ENCODE peak calls at places on chromosomes 3 and 15, in six cellular contexts. One of them, this sample, is unnamed.

GRCh38 chr3:115165701-115166100 is 18.6 kb upstream of the ZBTB20 start:
- DNase-seq in fibroblast of mammary gland: no peak
- DNase-seq in GM13976: no peak
- DNase-seq in psoas muscle: no peak
- DNase-seq in BJ: no peak
- DNase-seq in left lung: no peak
- DNase-seq in this sample: no peak

GRCh38 chr15:34853001-34853758 is 57.8 kb upstream of the ACTC1 start:
- DNase-seq in left lung: no peak
- DNase-seq in BJ: no peak
- DNase-seq in GM13976: no peak
- DNase-seq in fibroblast of mammary gland: peak
- DNase-seq in psoas muscle: no peak
- DNase-seq in this sample: no peak

GRCh38 chr3:73727117-73727802 is 102.5 kb upstream of the PDZRN3 start:
- DNase-seq in left lung: no peak
- DNase-seq in BJ: peak
- DNase-seq in GM13976: no peak
- DNase-seq in psoas muscle: peak
- DNase-seq in fibroblast of mammary gland: peak
- DNase-seq in this sample: no peak

GRCh38 chr3:19645093-19645492 is 288.9 kb downstream of the EFHB start:
- DNase-seq in BJ: no peak
- DNase-seq in left lung: no peak
- DNase-seq in GM13976: peak
- DNase-seq in fibroblast of mammary gland: no peak
- DNase-seq in psoas muscle: no peak
- DNase-seq in this sample: no peak

GRCh38 chr3:40465111-40465407 is 7.9 kb downstream of the RPL14 start:
- DNase-seq in psoas muscle: no peak
- DNase-seq in left lung: no peak
- DNase-seq in BJ: no peak
- DNase-seq in fibroblast of mammary gland: no peak
- DNase-seq in GM13976: no peak
- DNase-seq in this sample: no peak

GRCh38 chr3:129441782-129442181 is 1.8 kb downstream of the IFT122 start:
- DNase-seq in fibroblast of mammary gland: peak
- DNase-seq in psoas muscle: no peak
- DNase-seq in left lung: no peak
- DNase-seq in GM13976: no peak
- DNase-seq in BJ: peak
- DNase-seq in this sample: no peak

GRCh38 chr3:124467980-124468902 is 262.0 kb upstream of the UMPS start:
- DNase-seq in BJ: no peak
- DNase-seq in psoas muscle: peak
- DNase-seq in GM13976: peak
- DNase-seq in left lung: peak
- DNase-seq in fibroblast of mammary gland: peak
- DNase-seq in this sample: peak

GRCh38 chr3:180802837-180803236 is 109.6 kb upstream of the FXR1 start:
- DNase-seq in GM13976: no peak
- DNase-seq in left lung: no peak
- DNase-seq in psoas muscle: no peak
- DNase-seq in fibroblast of mammary gland: peak
- DNase-seq in BJ: no peak
- DNase-seq in this sample: no peak

GRCh38 chr3:162643245-162643644 is 1146.6 kb downstream of the OTOL1 start:
- DNase-seq in left lung: no peak
- DNase-seq in GM13976: no peak
- DNase-seq in BJ: no peak
- DNase-seq in psoas muscle: no peak
- DNase-seq in fibroblast of mammary gland: peak
- DNase-seq in this sample: no peak

GRCh38 chr15:101433396-101433795 is 56.1 kb downstream of the PCSK6 start:
- DNase-seq in GM13976: no peak
- DNase-seq in fibroblast of mammary gland: no peak
- DNase-seq in left lung: no peak
- DNase-seq in psoas muscle: no peak
- DNase-seq in BJ: no peak
- DNase-seq in this sample: no peak

GRCh38 chr3:71425491-71426071 is 157.9 kb downstream of the FOXP1 start:
- DNase-seq in GM13976: no peak
- DNase-seq in psoas muscle: no peak
- DNase-seq in left lung: no peak
- DNase-seq in fibroblast of mammary gland: peak
- DNase-seq in BJ: peak
- DNase-seq in this sample: no peak

GRCh38 chr3:25548836-25549235 is 115.9 kb downstream of the TOP2B start:
- DNase-seq in left lung: no peak
- DNase-seq in fibroblast of mammary gland: no peak
- DNase-seq in BJ: no peak
- DNase-seq in GM13976: no peak
- DNase-seq in psoas muscle: no peak
- DNase-seq in this sample: no peak

GRCh38 chr15:70777156-70777926 is 14.0 kb upstream of the UACA start:
- DNase-seq in fibroblast of mammary gland: peak
- DNase-seq in BJ: no peak
- DNase-seq in left lung: no peak
- DNase-seq in psoas muscle: no peak
- DNase-seq in GM13976: no peak
- DNase-seq in this sample: no peak

GRCh38 chr3:177345049-177345972 is 148.0 kb upstream of the TBL1XR1 start:
- DNase-seq in left lung: peak
- DNase-seq in psoas muscle: peak
- DNase-seq in fibroblast of mammary gland: peak
- DNase-seq in GM13976: peak
- DNase-seq in BJ: peak
- DNase-seq in this sample: no peak

GRCh38 chr3:113088616-113089015 is 97.8 kb downstream of the GTPBP8 start:
- DNase-seq in GM13976: no peak
- DNase-seq in left lung: no peak
- DNase-seq in fibroblast of mammary gland: peak
- DNase-seq in BJ: no peak
- DNase-seq in psoas muscle: no peak
- DNase-seq in this sample: no peak

GRCh38 chr3:133872781-133873180 is 22.9 kb downstream of the RAB6B start:
- DNase-seq in fibroblast of mammary gland: no peak
- DNase-seq in psoas muscle: no peak
- DNase-seq in BJ: no peak
- DNase-seq in GM13976: no peak
- DNase-seq in left lung: no peak
- DNase-seq in this sample: no peak

GRCh38 chr15:68283401-68283800 is 5.9 kb downstream of the FEM1B start:
- DNase-seq in GM13976: no peak
- DNase-seq in BJ: no peak
- DNase-seq in fibroblast of mammary gland: no peak
- DNase-seq in psoas muscle: no peak
- DNase-seq in left lung: no peak
- DNase-seq in this sample: no peak

GRCh38 chr3:132781922-132782321 is 59.7 kb upstream of the NPHP3 start:
- DNase-seq in fibroblast of mammary gland: no peak
- DNase-seq in left lung: no peak
- DNase-seq in psoas muscle: no peak
- DNase-seq in GM13976: no peak
- DNase-seq in BJ: no peak
- DNase-seq in this sample: no peak

GRCh38 chr15:58410353-58410752 is 21.4 kb upstream of the LIPC start:
- DNase-seq in psoas muscle: no peak
- DNase-seq in BJ: no peak
- DNase-seq in left lung: no peak
- DNase-seq in GM13976: peak
- DNase-seq in fibroblast of mammary gland: peak
- DNase-seq in this sample: no peak

GRCh38 chr15:90221251-90221900 is 12.4 kb downstream of the CIB1 start:
- DNase-seq in left lung: peak
- DNase-seq in BJ: no peak
- DNase-seq in GM13976: peak
- DNase-seq in psoas muscle: peak
- DNase-seq in fibroblast of mammary gland: peak
- DNase-seq in this sample: no peak

GRCh38 chr15:65305144-65305758 is 774 bp downstream of the RNU5B-1 start:
- DNase-seq in fibroblast of mammary gland: no peak
- DNase-seq in GM13976: no peak
- DNase-seq in left lung: no peak
- DNase-seq in BJ: no peak
- DNase-seq in psoas muscle: no peak
- DNase-seq in this sample: no peak

GRCh38 chr3:182637350-182638197 is 155.7 kb upstream of the ATP11B start:
- DNase-seq in left lung: no peak
- DNase-seq in BJ: no peak
- DNase-seq in GM13976: no peak
- DNase-seq in fibroblast of mammary gland: no peak
- DNase-seq in psoas muscle: no peak
- DNase-seq in this sample: no peak

GRCh38 chr15:69718916-69719315 is 266.3 kb downstream of the RPLP1 start:
- DNase-seq in BJ: no peak
- DNase-seq in psoas muscle: no peak
- DNase-seq in GM13976: no peak
- DNase-seq in fibroblast of mammary gland: no peak
- DNase-seq in left lung: peak
- DNase-seq in this sample: no peak

DNA sequence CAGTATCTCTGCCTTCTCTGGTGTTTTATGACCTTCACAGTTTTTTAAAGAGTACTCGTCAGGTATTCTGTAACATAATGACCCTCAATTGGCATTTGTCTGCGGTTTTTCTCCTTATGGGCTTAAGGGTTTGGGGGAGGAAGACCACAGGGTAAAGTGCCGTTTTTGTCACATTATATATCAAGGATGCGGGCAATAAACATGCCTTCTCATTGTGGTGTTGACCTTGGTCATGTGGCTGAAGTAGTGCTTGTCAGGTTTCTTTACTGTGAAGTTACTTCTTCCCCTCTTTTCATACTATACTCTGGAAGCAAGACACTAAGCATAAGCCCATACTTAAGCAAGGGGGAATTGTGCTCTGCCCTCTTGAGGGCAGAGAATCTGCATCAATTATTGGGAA is 16.6 kb downstream of the CAPN3 start:
- DNase-seq in fibroblast of mammary gland: no peak
- DNase-seq in BJ: no peak
- DNase-seq in GM13976: no peak
- DNase-seq in left lung: no peak
- DNase-seq in psoas muscle: no peak
- DNase-seq in this sample: no peak
- TF ChIP-seq CTCF in fibroblast of mammary gland: no peak
- TF ChIP-seq CTCF in BJ: no peak
- TF ChIP-seq CTCF in GM13976: no peak
- TF ChIP-seq CTCF in left lung: no peak
- TF ChIP-seq CTCF in psoas muscle: no peak
- TF ChIP-seq CTCF in this sample: no peak

GRCh38 chr3:147384210-147385058 is 21.9 kb downstream of the ZIC4 start:
- DNase-seq in BJ: no peak
- DNase-seq in GM13976: no peak
- DNase-seq in left lung: no peak
- DNase-seq in psoas muscle: no peak
- DNase-seq in fibroblast of mammary gland: no peak
- DNase-seq in this sample: no peak
- TF ChIP-seq CTCF in BJ: no peak
- TF ChIP-seq CTCF in GM13976: no peak
- TF ChIP-seq CTCF in left lung: no peak
- TF ChIP-seq CTCF in psoas muscle: no peak
- TF ChIP-seq CTCF in fibroblast of mammary gland: peak
- TF ChIP-seq CTCF in this sample: no peak

DNA sequence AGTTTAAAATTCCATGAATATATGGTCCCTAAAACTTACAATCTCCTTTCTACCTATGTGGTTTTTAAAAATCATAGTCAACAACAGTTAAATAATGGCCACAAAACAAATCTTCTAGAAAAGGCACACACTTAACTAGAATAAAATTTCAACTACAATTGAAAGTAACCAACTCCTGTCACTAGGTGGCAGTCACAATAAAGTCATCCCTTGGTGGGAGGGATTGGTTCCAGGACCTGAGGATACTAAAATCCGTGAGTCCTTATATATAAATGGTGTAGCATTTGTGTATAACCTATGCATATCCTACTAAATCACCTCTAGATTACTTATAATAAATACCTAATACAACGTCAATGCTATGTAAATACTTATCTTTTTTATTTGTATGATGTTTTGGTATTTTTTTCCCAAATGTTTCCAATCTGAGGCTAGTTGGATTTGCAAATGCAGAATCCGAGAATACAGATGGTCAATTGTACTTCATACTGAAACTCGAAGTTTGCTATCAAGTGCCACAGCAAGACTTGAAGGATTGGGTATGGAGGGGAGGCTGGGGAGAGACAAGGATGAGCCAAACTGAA is 172.6 kb downstream of the FMN1 start:
- DNase-seq in psoas muscle: no peak
- DNase-seq in left lung: no peak
- DNase-seq in BJ: no peak
- DNase-seq in fibroblast of mammary gland: peak
- DNase-seq in GM13976: peak
- DNase-seq in this sample: no peak
- TF ChIP-seq CTCF in psoas muscle: peak
- TF ChIP-seq CTCF in left lung: peak
- TF ChIP-seq CTCF in BJ: peak
- TF ChIP-seq CTCF in fibroblast of mammary gland: peak
- TF ChIP-seq CTCF in GM13976: peak
- TF ChIP-seq CTCF in this sample: peak

GRCh38 chr15:78256044-78256437 is 8.3 kb upstream of the DNAJA4 start:
- DNase-seq in psoas muscle: no peak
- DNase-seq in fibroblast of mammary gland: no peak
- DNase-seq in BJ: no peak
- DNase-seq in GM13976: no peak
- DNase-seq in left lung: no peak
- DNase-seq in this sample: no peak

GRCh38 chr15:78259232-78259631 is 5.1 kb upstream of the DNAJA4 start:
- DNase-seq in GM13976: no peak
- DNase-seq in BJ: no peak
- DNase-seq in left lung: no peak
- DNase-seq in psoas muscle: no peak
- DNase-seq in fibroblast of mammary gland: no peak
- DNase-seq in this sample: no peak

GRCh38 chr15:78257681-78258080 is 6.7 kb upstream of the DNAJA4 start:
- DNase-seq in left lung: no peak
- DNase-seq in fibroblast of mammary gland: no peak
- DNase-seq in GM13976: no peak
- DNase-seq in psoas muscle: no peak
- DNase-seq in BJ: no peak
- DNase-seq in this sample: no peak

GRCh38 chr15:78251136-78251535 is 13.2 kb upstream of the DNAJA4 start:
- DNase-seq in psoas muscle: no peak
- DNase-seq in BJ: no peak
- DNase-seq in GM13976: no peak
- DNase-seq in fibroblast of mammary gland: no peak
- DNase-seq in left lung: no peak
- DNase-seq in this sample: no peak

DNA sequence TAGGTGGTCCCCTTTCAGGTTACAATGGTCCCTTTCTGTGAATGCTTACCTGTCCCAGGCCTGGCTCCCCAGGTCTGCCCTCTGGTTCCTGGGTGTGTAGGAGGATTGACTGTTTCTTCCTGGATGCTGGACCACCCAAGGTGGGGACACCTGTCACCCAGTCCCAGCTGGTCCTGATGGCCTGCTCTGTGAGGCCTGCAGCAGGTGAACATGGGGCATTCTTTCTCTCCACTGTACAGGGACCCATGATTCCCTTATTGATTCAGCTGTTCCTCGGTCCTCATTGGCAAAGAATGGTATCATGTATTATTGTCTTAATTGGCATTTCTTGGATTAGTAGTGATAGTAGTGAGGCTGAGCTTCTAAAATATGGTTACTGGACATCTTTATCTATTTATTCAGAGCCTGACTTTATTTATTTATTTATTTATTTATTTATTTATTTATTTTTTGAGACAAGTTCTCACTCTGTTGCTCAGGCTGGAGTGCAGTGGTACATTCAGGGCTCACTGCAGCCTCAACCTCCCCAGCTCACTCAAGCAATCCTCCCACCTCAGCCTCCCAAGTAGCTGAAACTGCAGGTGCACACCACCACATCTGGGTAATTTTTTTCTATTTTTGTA is 8.8 kb upstream of the DNAJA4 start:
- DNase-seq in fibroblast of mammary gland: no peak
- DNase-seq in GM13976: no peak
- DNase-seq in left lung: no peak
- DNase-seq in BJ: no peak
- DNase-seq in psoas muscle: no peak
- DNase-seq in this sample: no peak
- TF ChIP-seq CTCF in fibroblast of mammary gland: no peak
- TF ChIP-seq CTCF in GM13976: no peak
- TF ChIP-seq CTCF in left lung: no peak
- TF ChIP-seq CTCF in BJ: no peak
- TF ChIP-seq CTCF in psoas muscle: no peak
- TF ChIP-seq CTCF in this sample: no peak